ENCODE peak calls at places on chromosomes 13 and 19, in five cellular contexts. A, W, T, E and N are unnamed samples.

GRCh38 chr19:38557205-38557799 is 60.5 kb downstream of the MAP4K1 start:
- DNase-seq in A (no peak), W (no peak), T (no peak), E (no peak), N (no peak)

GRCh38 chr13:29925457-29925856 is 75.0 kb upstream of the UBL3 start:
- DNase-seq in A (no peak), W (no peak), T (no peak), E (peak), N (peak)

GRCh38 chr13:36915106-36915505 is 4.9 kb downstream of the SMAD9 start:
- DNase-seq in A (no peak), W (no peak), T (no peak), E (no peak), N (no peak)

GRCh38 chr19:55452381-55453325 is 8.8 kb downstream of the ISOC2 start:
- DNase-seq in A (peak), W (peak), T (peak), E (no peak), N (peak)

GRCh38 chr19:38900220-38900629 is 456 bp downstream of the NFKBIB start:
- DNase-seq in A (no peak), W (no peak), T (no peak), E (peak), N (no peak)

GRCh38 chr19:14120497-14120780 is 2.9 kb upstream of the PRKACA start:
- DNase-seq in A (no peak), W (no peak), T (no peak), E (no peak), N (no peak)

GRCh38 chr13:29937836-29938235 is 87.4 kb upstream of the UBL3 start:
- DNase-seq in A (peak), W (no peak), T (no peak), E (no peak), N (no peak)

GRCh38 chr19:58355215-58355796 is 2.0 kb upstream of the A1BG start:
- DNase-seq in A (no peak), W (no peak), T (no peak), E (no peak), N (no peak)

GRCh38 chr19:17669419-17669818 is 18.7 kb downstream of the UNC13A start:
- DNase-seq in A (no peak), W (no peak), T (no peak), E (no peak), N (no peak)

GRCh38 chr13:31930901-31931522 is 100.6 kb upstream of the FRY start:
- DNase-seq in A (no peak), W (no peak), T (no peak), E (no peak), N (no peak)

GRCh38 chr13:52016296-52016695 is 4.1 kb downstream of the ALG11 start:
- DNase-seq in A (no peak), W (no peak), T (no peak), E (no peak), N (no peak)

GRCh38 chr13:114339779-114340534 is 25.7 kb downstream of the CHAMP1 start:
- DNase-seq in A (no peak), W (no peak), T (no peak), E (no peak), N (peak)

DNA sequence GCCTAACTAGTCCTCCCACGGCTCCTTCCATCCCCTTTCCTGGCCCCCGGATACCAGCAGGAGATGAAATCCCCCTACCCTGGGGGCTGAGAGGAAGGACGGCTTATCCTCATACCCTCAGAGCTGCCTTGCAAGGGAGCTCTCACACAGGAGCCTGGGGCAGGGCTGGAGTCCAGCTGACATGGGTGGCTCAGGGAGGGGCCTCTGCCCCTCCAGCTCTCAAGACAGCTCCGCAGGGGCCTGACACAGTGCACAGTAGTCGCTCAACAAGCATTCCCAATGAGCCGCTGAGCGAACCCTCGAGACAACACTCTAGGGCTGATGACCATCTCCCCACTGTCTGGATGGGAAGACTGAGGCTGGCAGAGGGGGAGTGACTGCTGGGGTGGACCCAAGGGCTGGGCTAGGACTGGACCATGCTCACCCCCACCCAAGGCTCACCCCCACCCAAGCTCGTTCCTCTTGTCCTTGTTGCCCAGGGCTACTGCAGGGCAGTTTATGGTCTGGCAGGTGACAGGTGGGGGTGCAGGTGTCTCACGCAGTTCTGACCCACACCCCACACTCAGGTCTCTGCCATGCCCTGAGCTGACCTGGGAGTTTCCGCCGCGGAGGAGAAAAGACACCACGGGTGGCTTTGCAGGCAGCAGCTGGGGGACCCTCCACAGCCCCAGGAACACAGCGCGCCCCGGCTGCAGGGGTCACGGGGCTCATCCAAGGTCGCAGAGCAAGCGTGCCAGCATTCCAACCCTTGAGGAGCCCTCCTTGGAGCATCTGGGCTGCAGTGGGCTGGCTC is 3.9 kb downstream of the ZBTB7A start:
- DNase-seq in A (no peak), W (no peak), T (no peak), E (peak), N (no peak)
- H3K9ac ChIP-seq in A (no peak), W (no peak), T (peak), E (no peak), N (peak)

GRCh38 chr13:99237981-99238662 is 20.1 kb downstream of the GPR18 start:
- DNase-seq in A (no peak), W (no peak), T (no peak), E (no peak), N (no peak)
- H3K27ac ChIP-seq in A (no peak), W (no peak), T (no peak), E (no peak), N (no peak)

DNA sequence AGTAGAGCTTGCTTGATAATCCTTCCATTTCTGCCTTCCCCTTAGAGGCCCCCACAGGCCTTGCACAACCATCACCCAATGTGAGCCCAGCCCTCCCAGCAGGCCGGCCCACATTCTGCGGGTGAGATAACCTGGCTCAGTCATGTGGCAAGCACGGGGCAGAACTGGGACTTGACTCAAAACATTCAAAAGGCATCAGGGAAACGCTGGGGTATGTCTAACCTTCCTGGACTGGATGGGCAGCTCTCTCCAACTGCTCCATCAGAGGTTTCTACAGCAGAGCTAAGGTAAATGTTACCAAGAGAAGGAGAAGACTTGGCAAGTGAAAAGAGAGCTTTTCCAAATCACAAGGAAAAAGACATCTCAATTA is 24.8 kb downstream of the EPS15L1 start:
- DNase-seq in A (no peak), W (no peak), T (no peak), E (peak), N (peak)
- H2BK12ac ChIP-seq in A (no peak), W (no peak), T (no peak), E (no peak), N (no peak)

GRCh38 chr19:2609389-2610116 is 92.9 kb downstream of the GNG7 start:
- DNase-seq in A (no peak), W (no peak), T (no peak), E (no peak), N (no peak)

GRCh38 chr19:2611483-2612464 is 90.7 kb downstream of the GNG7 start:
- DNase-seq in A (no peak), W (no peak), T (no peak), E (no peak), N (no peak)

GRCh38 chr19:2608602-2608922 is 93.9 kb downstream of the GNG7 start:
- DNase-seq in A (no peak), W (no peak), T (no peak), E (no peak), N (no peak)

GRCh38 chr19:2612619-2613249 is 89.8 kb downstream of the GNG7 start:
- DNase-seq in A (no peak), W (no peak), T (no peak), E (peak), N (no peak)

GRCh38 chr19:2610637-2611482 is 91.6 kb downstream of the GNG7 start:
- DNase-seq in A (peak), W (peak), T (peak), E (peak), N (peak)
- H3K9ac ChIP-seq in A (no peak), W (no peak), T (peak), E (no peak), N (peak)

GRCh38 chr19:28486934-28487333 is 726.0 kb downstream of the UQCRFS1 start:
- DNase-seq in A (no peak), W (no peak), T (no peak), E (no peak), N (no peak)

GRCh38 chr19:28483197-28483596 is 729.8 kb downstream of the UQCRFS1 start:
- DNase-seq in A (no peak), W (no peak), T (no peak), E (no peak), N (no peak)

GRCh38 chr19:28482221-28482620 is 730.7 kb downstream of the UQCRFS1 start:
- DNase-seq in A (peak), W (peak), T (no peak), E (no peak), N (no peak)

GRCh38 chr19:28488006-28488405 is 724.9 kb downstream of the UQCRFS1 start:
- DNase-seq in A (peak), W (no peak), T (no peak), E (no peak), N (no peak)

DNA sequence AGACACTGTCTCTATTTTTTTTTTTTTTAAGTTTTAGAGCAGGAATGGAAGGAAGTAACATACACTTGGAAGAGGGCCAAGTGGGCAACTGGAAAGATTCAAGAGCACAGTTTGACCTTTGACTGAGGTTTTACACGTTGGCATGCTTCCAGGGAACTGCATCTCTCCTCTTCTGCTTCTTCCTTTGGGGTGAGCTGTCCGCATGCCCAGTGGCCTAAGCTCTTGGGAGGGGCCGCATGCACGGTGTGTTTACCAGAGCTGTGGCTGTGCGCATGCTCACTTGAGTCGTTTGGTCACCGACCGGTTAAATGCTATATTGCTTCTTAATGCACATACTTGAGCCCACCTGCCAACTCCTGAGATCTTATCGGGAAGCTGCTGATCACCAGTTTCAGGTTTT is 727.7 kb downstream of the UQCRFS1 start:
- DNase-seq in A (no peak), W (no peak), T (no peak), E (no peak), N (no peak)
- H3K27ac ChIP-seq in A (no peak), W (no peak), T (no peak), E (no peak), N (no peak)